ENCODE peak calls at places on chromosomes 1 and 21, in four cellular contexts. P, V, T and K are unnamed samples.

GRCh38 chr1:212485895-212486590 is 53.3 kb downstream of the NENF start:
- DNase-seq in V (no peak), P (peak), T (no peak), K (peak)

GRCh38 chr1:168218647-168219046 is 7.2 kb upstream of the SFT2D2 start:
- DNase-seq in V (peak), T (no peak), P (no peak), K (no peak)

GRCh38 chr1:203672354-203672753 is 45.7 kb downstream of the ATP2B4 start:
- DNase-seq in P (peak), V (no peak), T (peak), K (no peak)

GRCh38 chr1:85975770-85976386 is 180.7 kb downstream of the COL24A1 start:
- DNase-seq in V (no peak), T (no peak), P (peak), K (no peak)

GRCh38 chr21:17925000-17925610 is 105.9 kb upstream of the C21orf91 start:
- DNase-seq in P (peak), V (no peak), T (peak), K (peak)

GRCh38 chr1:23742670-23743286 is 493 bp upstream of the ELOA start:
- DNase-seq in P (peak), V (no peak), T (no peak), K (peak)

GRCh38 chr1:234781241-234782056 is 171.5 kb upstream of the IRF2BP2 start:
- DNase-seq in T (no peak), V (no peak), P (no peak), K (no peak)

GRCh38 chr21:21018841-21019240 is 20.6 kb downstream of the NCAM2 start:
- DNase-seq in T (no peak), V (no peak), P (no peak), K (no peak)

GRCh38 chr1:209723761-209724693 is 19.4 kb downstream of the HSD11B1 start:
- DNase-seq in T (no peak), V (no peak), P (no peak), K (no peak)

GRCh38 chr1:19081218-19081893 is 124.9 kb upstream of the IFFO2 start:
- DNase-seq in P (peak), V (no peak), T (no peak), K (peak)

GRCh38 chr1:46764406-46764805 is 34.4 kb upstream of the CYP4B1 start:
- DNase-seq in V (no peak), P (no peak), T (no peak), K (no peak)

GRCh38 chr1:81478217-81478616 is 322.5 kb upstream of the ADGRL2 start:
- DNase-seq in P (peak), T (no peak), V (no peak), K (no peak)

GRCh38 chr1:23578311-23578996 is 19.2 kb upstream of the ID3 start:
- DNase-seq in T (no peak), P (no peak), V (no peak), K (no peak)

GRCh38 chr1:998905-999796 is 746 bp downstream of the HES4 start:
- DNase-seq in V (no peak), P (peak), T (peak), K (no peak)

GRCh38 chr1:161201828-161202712 is at the start of gene NDUFS2:
- DNase-seq in P (peak), T (peak), V (peak), K (peak)

GRCh38 chr1:201557572-201557958 is 18.6 kb downstream of the NAV1 start:
- DNase-seq in P (no peak), V (no peak), T (no peak), K (no peak)

GRCh38 chr1:48030211-48030610 is 33.0 kb upstream of the TRABD2B start:
- DNase-seq in V (no peak), P (no peak), T (no peak), K (no peak)

GRCh38 chr1:116375884-116376733 is 3.1 kb downstream of the ATP1A1 start:
- DNase-seq in P (peak), T (peak), V (peak), K (peak)

GRCh38 chr1:236103646-236104218 is 38.6 kb upstream of the GPR137B start:
- DNase-seq in V (no peak), T (peak), P (no peak), K (peak)

GRCh38 chr1:166843769-166844596 is 4.7 kb downstream of the POGK start:
- DNase-seq in V (no peak), P (no peak), T (no peak), K (no peak)

GRCh38 chr1:179984942-179985341 is 30.3 kb downstream of the CEP350 start:
- DNase-seq in P (no peak), V (no peak), T (no peak), K (no peak)

GRCh38 chr1:85070972-85071492 is 22.7 kb upstream of the MCOLN3 start:
- DNase-seq in V (no peak), T (no peak), P (no peak), K (no peak)

GRCh38 chr21:46006547-46007497 is 25.3 kb downstream of the COL6A1 start:
- DNase-seq in V (peak), P (no peak), T (peak), K (peak)

GRCh38 chr1:170932236-170932635 is 3.1 kb upstream of the MROH9 start:
- DNase-seq in T (no peak), P (no peak), V (no peak), K (no peak)

GRCh38 chr1:100219879-100220278 is 29.8 kb downstream of the DBT start:
- DNase-seq in T (no peak), P (no peak), V (no peak), K (no peak)

GRCh38 chr1:156119503-156120209 is 5.1 kb downstream of the LMNA start:
- DNase-seq in T (peak), P (peak), V (no peak), K (no peak)

GRCh38 chr1:247335871-247336270 is 4.2 kb upstream of the ZNF496 start:
- DNase-seq in P (peak), V (no peak), T (peak), K (no peak)

GRCh38 chr1:225447001-225447615 is 19.3 kb upstream of the LBR start:
- DNase-seq in P (no peak), T (no peak), V (no peak), K (no peak)
- H3K4me3 ChIP-seq in P (no peak), T (no peak), V (peak), K (no peak)

GRCh38 chr1:52706136-52706670 is 8.1 kb upstream of the COA7 start:
- DNase-seq in P (no peak), V (no peak), T (no peak), K (no peak)

GRCh38 chr1:52706941-52707926 is 9.1 kb upstream of the COA7 start:
- DNase-seq in P (peak), T (no peak), V (no peak), K (no peak)

GRCh38 chr1:52713590-52713989 is 12.7 kb upstream of the ZYG11B start:
- DNase-seq in P (no peak), V (no peak), T (no peak), K (no peak)

GRCh38 chr1:52707927-52708655 is 9.9 kb upstream of the COA7 start:
- DNase-seq in V (no peak), T (no peak), P (no peak), K (no peak)

DNA sequence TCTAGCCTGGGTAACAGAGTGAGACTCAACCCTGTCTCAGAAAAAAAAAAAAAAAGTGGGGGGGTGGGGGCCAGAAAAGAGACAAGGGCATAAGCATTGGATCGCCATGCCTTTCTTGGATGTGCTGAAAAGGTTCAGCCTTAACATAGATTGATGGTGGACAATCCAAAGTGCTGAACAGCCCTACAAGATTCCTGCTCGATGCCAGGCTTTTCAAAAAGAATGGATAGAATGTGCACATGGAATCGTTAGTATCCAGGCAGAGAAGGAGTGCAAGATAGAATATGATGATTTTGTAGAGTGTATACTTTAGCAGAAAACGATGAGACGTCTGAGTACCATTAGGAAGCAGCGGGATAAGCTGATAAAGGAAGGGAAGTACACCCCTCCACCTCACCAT is 10.9 kb upstream of the COA7 start:
- DNase-seq in P (no peak), T (no peak), V (no peak), K (no peak)
- H3K27ac ChIP-seq in P (no peak), T (peak), V (no peak), K (no peak)

DNA sequence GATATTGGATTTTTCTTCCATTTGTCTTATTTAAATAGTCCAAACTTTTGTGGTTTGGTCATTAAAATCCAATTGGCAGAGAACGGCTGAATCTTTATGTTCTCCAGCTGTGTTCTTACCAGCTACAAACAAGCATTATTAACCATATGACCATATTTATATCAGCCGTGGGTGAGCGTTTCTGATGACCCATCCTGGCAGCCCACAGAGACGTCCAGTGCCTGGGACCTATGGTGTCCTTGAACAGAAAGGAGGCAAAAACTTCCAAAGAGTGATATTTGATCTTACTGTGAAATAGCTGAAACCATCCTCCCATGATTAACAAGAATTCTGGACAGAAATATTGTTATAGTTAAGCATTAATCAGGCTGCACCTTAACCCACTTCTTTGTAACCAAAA is 200.5 kb downstream of the LYPLAL1 start:
- DNase-seq in T (no peak), V (no peak), P (no peak), K (no peak)
- H3K4me3 ChIP-seq in T (no peak), V (no peak), P (no peak), K (no peak)

GRCh38 chr21:44908496-44908895 is 12.2 kb downstream of the ITGB2 start:
- DNase-seq in P (no peak), V (no peak), T (no peak), K (no peak)
- H3K27ac ChIP-seq in P (no peak), V (peak), T (no peak), K (no peak)